ENCODE peak calls at places on chromosomes 12 and 14, in eight cellular contexts. One of them, this sample, is unnamed.

GRCh38 chr12:93571854-93572711 is at the start of gene SOCS2:
- DNase-seq in stimulated activated naive CD8-positive, alpha-beta T cell treated with anti-CD3 and anti-CD28 coated beads, Interleukin-15, amount 100 ng/mL, for 72 hours: peak; percentile 47
- DNase-seq in activated naive CD8-positive, alpha-beta T cell treated with anti-CD3 and anti-CD28 coated beads, Interleukin-2, amount 50 U/mL, for 24 hours: peak; percentile 32
- DNase-seq in HFFc6: peak; percentile 22
- DNase-seq in T-helper 2 cell: no peak
- DNase-seq in MG63: no peak
- DNase-seq in foreskin fibroblast: no peak
- DNase-seq in progenitor cell of endocrine pancreas: peak; percentile 36
- DNase-seq in this sample: no peak

GRCh38 chr14:103199141-103199540 is 75.9 kb downstream of the TNFAIP2 start:
- DNase-seq in MG63: no peak
- DNase-seq in HFFc6: peak; percentile 9
- DNase-seq in activated naive CD8-positive, alpha-beta T cell treated with anti-CD3 and anti-CD28 coated beads, Interleukin-2, amount 50 U/mL, for 24 hours: no peak
- DNase-seq in foreskin fibroblast: no peak
- DNase-seq in stimulated activated naive CD8-positive, alpha-beta T cell treated with anti-CD3 and anti-CD28 coated beads, Interleukin-15, amount 100 ng/mL, for 72 hours: no peak
- DNase-seq in progenitor cell of endocrine pancreas: no peak
- DNase-seq in T-helper 2 cell: no peak
- DNase-seq in this sample: peak; percentile 79

GRCh38 chr14:31080060-31080459 is 53.9 kb upstream of the STRN3 start:
- DNase-seq in progenitor cell of endocrine pancreas: no peak
- DNase-seq in HFFc6: no peak
- DNase-seq in MG63: no peak
- DNase-seq in stimulated activated naive CD8-positive, alpha-beta T cell treated with anti-CD3 and anti-CD28 coated beads, Interleukin-15, amount 100 ng/mL, for 72 hours: no peak
- DNase-seq in activated naive CD8-positive, alpha-beta T cell treated with anti-CD3 and anti-CD28 coated beads, Interleukin-2, amount 50 U/mL, for 24 hours: no peak
- DNase-seq in T-helper 2 cell: no peak
- DNase-seq in foreskin fibroblast: no peak
- DNase-seq in this sample: no peak

GRCh38 chr12:68560823-68561422 is 49.8 kb upstream of the RAP1B start:
- DNase-seq in progenitor cell of endocrine pancreas: no peak
- DNase-seq in HFFc6: no peak
- DNase-seq in foreskin fibroblast: no peak
- DNase-seq in activated naive CD8-positive, alpha-beta T cell treated with anti-CD3 and anti-CD28 coated beads, Interleukin-2, amount 50 U/mL, for 24 hours: no peak
- DNase-seq in MG63: no peak
- DNase-seq in stimulated activated naive CD8-positive, alpha-beta T cell treated with anti-CD3 and anti-CD28 coated beads, Interleukin-15, amount 100 ng/mL, for 72 hours: no peak
- DNase-seq in T-helper 2 cell: no peak
- DNase-seq in this sample: peak; percentile 46

GRCh38 chr12:94650143-94651056 is at the start of gene TMCC3:
- DNase-seq in stimulated activated naive CD8-positive, alpha-beta T cell treated with anti-CD3 and anti-CD28 coated beads, Interleukin-15, amount 100 ng/mL, for 72 hours: no peak
- DNase-seq in activated naive CD8-positive, alpha-beta T cell treated with anti-CD3 and anti-CD28 coated beads, Interleukin-2, amount 50 U/mL, for 24 hours: peak; percentile 22
- DNase-seq in MG63: peak; percentile 52
- DNase-seq in progenitor cell of endocrine pancreas: peak; percentile 48
- DNase-seq in T-helper 2 cell: no peak
- DNase-seq in HFFc6: no peak
- DNase-seq in foreskin fibroblast: peak; percentile 59
- DNase-seq in this sample: no peak

GRCh38 chr14:95062946-95063345 is 94.4 kb downstream of the DICER1 start:
- DNase-seq in activated naive CD8-positive, alpha-beta T cell treated with anti-CD3 and anti-CD28 coated beads, Interleukin-2, amount 50 U/mL, for 24 hours: no peak
- DNase-seq in foreskin fibroblast: no peak
- DNase-seq in MG63: no peak
- DNase-seq in T-helper 2 cell: no peak
- DNase-seq in progenitor cell of endocrine pancreas: no peak
- DNase-seq in HFFc6: no peak
- DNase-seq in stimulated activated naive CD8-positive, alpha-beta T cell treated with anti-CD3 and anti-CD28 coated beads, Interleukin-15, amount 100 ng/mL, for 72 hours: no peak
- DNase-seq in this sample: no peak

GRCh38 chr12:95773320-95773719 is 17.2 kb downstream of the NTN4 start:
- DNase-seq in T-helper 2 cell: no peak
- DNase-seq in MG63: no peak
- DNase-seq in activated naive CD8-positive, alpha-beta T cell treated with anti-CD3 and anti-CD28 coated beads, Interleukin-2, amount 50 U/mL, for 24 hours: no peak
- DNase-seq in foreskin fibroblast: no peak
- DNase-seq in HFFc6: no peak
- DNase-seq in stimulated activated naive CD8-positive, alpha-beta T cell treated with anti-CD3 and anti-CD28 coated beads, Interleukin-15, amount 100 ng/mL, for 72 hours: no peak
- DNase-seq in progenitor cell of endocrine pancreas: no peak
- DNase-seq in this sample: no peak

GRCh38 chr12:76284816-76285750 is 63.1 kb downstream of the BBS10 start:
- DNase-seq in activated naive CD8-positive, alpha-beta T cell treated with anti-CD3 and anti-CD28 coated beads, Interleukin-2, amount 50 U/mL, for 24 hours: no peak
- DNase-seq in HFFc6: peak; percentile 35
- DNase-seq in foreskin fibroblast: peak; percentile 53
- DNase-seq in progenitor cell of endocrine pancreas: no peak
- DNase-seq in T-helper 2 cell: no peak
- DNase-seq in stimulated activated naive CD8-positive, alpha-beta T cell treated with anti-CD3 and anti-CD28 coated beads, Interleukin-15, amount 100 ng/mL, for 72 hours: no peak
- DNase-seq in MG63: peak; percentile 35
- DNase-seq in this sample: no peak

GRCh38 chr12:94643585-94643984 is 6.8 kb downstream of the TMCC3 start:
- DNase-seq in MG63: no peak
- DNase-seq in activated naive CD8-positive, alpha-beta T cell treated with anti-CD3 and anti-CD28 coated beads, Interleukin-2, amount 50 U/mL, for 24 hours: no peak
- DNase-seq in stimulated activated naive CD8-positive, alpha-beta T cell treated with anti-CD3 and anti-CD28 coated beads, Interleukin-15, amount 100 ng/mL, for 72 hours: no peak
- DNase-seq in T-helper 2 cell: no peak
- DNase-seq in HFFc6: no peak
- DNase-seq in progenitor cell of endocrine pancreas: no peak
- DNase-seq in foreskin fibroblast: no peak
- DNase-seq in this sample: no peak

GRCh38 chr12:115481141-115481540 is 796.4 kb downstream of the MED13L start:
- DNase-seq in foreskin fibroblast: no peak
- DNase-seq in HFFc6: no peak
- DNase-seq in T-helper 2 cell: no peak
- DNase-seq in stimulated activated naive CD8-positive, alpha-beta T cell treated with anti-CD3 and anti-CD28 coated beads, Interleukin-15, amount 100 ng/mL, for 72 hours: no peak
- DNase-seq in progenitor cell of endocrine pancreas: no peak
- DNase-seq in MG63: no peak
- DNase-seq in activated naive CD8-positive, alpha-beta T cell treated with anti-CD3 and anti-CD28 coated beads, Interleukin-2, amount 50 U/mL, for 24 hours: no peak
- DNase-seq in this sample: no peak

GRCh38 chr14:79278798-79279644 is 932.3 kb downstream of the DIO2 start:
- DNase-seq in activated naive CD8-positive, alpha-beta T cell treated with anti-CD3 and anti-CD28 coated beads, Interleukin-2, amount 50 U/mL, for 24 hours: no peak
- DNase-seq in HFFc6: peak; percentile 52
- DNase-seq in progenitor cell of endocrine pancreas: peak; percentile 84
- DNase-seq in T-helper 2 cell: no peak
- DNase-seq in stimulated activated naive CD8-positive, alpha-beta T cell treated with anti-CD3 and anti-CD28 coated beads, Interleukin-15, amount 100 ng/mL, for 72 hours: no peak
- DNase-seq in MG63: peak; percentile 73
- DNase-seq in foreskin fibroblast: peak; percentile 59
- DNase-seq in this sample: peak; percentile 52

GRCh38 chr12:110199360-110200123 is 75.4 kb downstream of the IFT81 start:
- DNase-seq in activated naive CD8-positive, alpha-beta T cell treated with anti-CD3 and anti-CD28 coated beads, Interleukin-2, amount 50 U/mL, for 24 hours: no peak
- DNase-seq in stimulated activated naive CD8-positive, alpha-beta T cell treated with anti-CD3 and anti-CD28 coated beads, Interleukin-15, amount 100 ng/mL, for 72 hours: peak; percentile 29
- DNase-seq in progenitor cell of endocrine pancreas: no peak
- DNase-seq in foreskin fibroblast: peak; percentile 64
- DNase-seq in HFFc6: peak; percentile 54
- DNase-seq in MG63: no peak
- DNase-seq in T-helper 2 cell: no peak
- DNase-seq in this sample: no peak

GRCh38 chr14:91509083-91509877 is 830 bp downstream of the PPP4R3A start:
- DNase-seq in progenitor cell of endocrine pancreas: peak; percentile 26
- DNase-seq in stimulated activated naive CD8-positive, alpha-beta T cell treated with anti-CD3 and anti-CD28 coated beads, Interleukin-15, amount 100 ng/mL, for 72 hours: peak; percentile 63
- DNase-seq in foreskin fibroblast: peak; percentile 7
- DNase-seq in HFFc6: no peak
- DNase-seq in MG63: peak; percentile 5
- DNase-seq in activated naive CD8-positive, alpha-beta T cell treated with anti-CD3 and anti-CD28 coated beads, Interleukin-2, amount 50 U/mL, for 24 hours: peak; percentile 49
- DNase-seq in T-helper 2 cell: peak; percentile 12
- DNase-seq in this sample: no peak

GRCh38 chr14:105472496-105472991 is 2.1 kb upstream of the CRIP2 start:
- DNase-seq in activated naive CD8-positive, alpha-beta T cell treated with anti-CD3 and anti-CD28 coated beads, Interleukin-2, amount 50 U/mL, for 24 hours: no peak
- DNase-seq in foreskin fibroblast: no peak
- DNase-seq in progenitor cell of endocrine pancreas: no peak
- DNase-seq in T-helper 2 cell: no peak
- DNase-seq in stimulated activated naive CD8-positive, alpha-beta T cell treated with anti-CD3 and anti-CD28 coated beads, Interleukin-15, amount 100 ng/mL, for 72 hours: no peak
- DNase-seq in HFFc6: no peak
- DNase-seq in MG63: peak; percentile 53
- DNase-seq in this sample: no peak

GRCh38 chr14:59333235-59333634 is 131.9 kb downstream of the GPR135 start:
- DNase-seq in stimulated activated naive CD8-positive, alpha-beta T cell treated with anti-CD3 and anti-CD28 coated beads, Interleukin-15, amount 100 ng/mL, for 72 hours: no peak
- DNase-seq in progenitor cell of endocrine pancreas: no peak
- DNase-seq in T-helper 2 cell: no peak
- DNase-seq in activated naive CD8-positive, alpha-beta T cell treated with anti-CD3 and anti-CD28 coated beads, Interleukin-2, amount 50 U/mL, for 24 hours: no peak
- DNase-seq in HFFc6: no peak
- DNase-seq in MG63: no peak
- DNase-seq in foreskin fibroblast: no peak
- DNase-seq in this sample: no peak

GRCh38 chr14:70152704-70153103 is 36.0 kb downstream of the SLC8A3 start:
- DNase-seq in HFFc6: no peak
- DNase-seq in MG63: no peak
- DNase-seq in activated naive CD8-positive, alpha-beta T cell treated with anti-CD3 and anti-CD28 coated beads, Interleukin-2, amount 50 U/mL, for 24 hours: no peak
- DNase-seq in T-helper 2 cell: no peak
- DNase-seq in progenitor cell of endocrine pancreas: no peak
- DNase-seq in foreskin fibroblast: no peak
- DNase-seq in stimulated activated naive CD8-positive, alpha-beta T cell treated with anti-CD3 and anti-CD28 coated beads, Interleukin-15, amount 100 ng/mL, for 72 hours: no peak
- DNase-seq in this sample: no peak

GRCh38 chr12:58725400-58726105 is 194.8 kb downstream of the LRIG3 start:
- DNase-seq in foreskin fibroblast: peak; percentile 4
- DNase-seq in activated naive CD8-positive, alpha-beta T cell treated with anti-CD3 and anti-CD28 coated beads, Interleukin-2, amount 50 U/mL, for 24 hours: no peak
- DNase-seq in MG63: no peak
- DNase-seq in T-helper 2 cell: no peak
- DNase-seq in progenitor cell of endocrine pancreas: no peak
- DNase-seq in HFFc6: no peak
- DNase-seq in stimulated activated naive CD8-positive, alpha-beta T cell treated with anti-CD3 and anti-CD28 coated beads, Interleukin-15, amount 100 ng/mL, for 72 hours: no peak
- DNase-seq in this sample: no peak

GRCh38 chr12:89933911-89934310 is 225.3 kb upstream of the ATP2B1 start:
- DNase-seq in MG63: no peak
- DNase-seq in activated naive CD8-positive, alpha-beta T cell treated with anti-CD3 and anti-CD28 coated beads, Interleukin-2, amount 50 U/mL, for 24 hours: no peak
- DNase-seq in T-helper 2 cell: no peak
- DNase-seq in progenitor cell of endocrine pancreas: no peak
- DNase-seq in stimulated activated naive CD8-positive, alpha-beta T cell treated with anti-CD3 and anti-CD28 coated beads, Interleukin-15, amount 100 ng/mL, for 72 hours: no peak
- DNase-seq in foreskin fibroblast: no peak
- DNase-seq in HFFc6: peak; percentile 36
- DNase-seq in this sample: peak; percentile 60

GRCh38 chr14:61088081-61088480 is 107.0 kb downstream of the SLC38A6 start:
- DNase-seq in stimulated activated naive CD8-positive, alpha-beta T cell treated with anti-CD3 and anti-CD28 coated beads, Interleukin-15, amount 100 ng/mL, for 72 hours: no peak
- DNase-seq in activated naive CD8-positive, alpha-beta T cell treated with anti-CD3 and anti-CD28 coated beads, Interleukin-2, amount 50 U/mL, for 24 hours: no peak
- DNase-seq in T-helper 2 cell: no peak
- DNase-seq in foreskin fibroblast: no peak
- DNase-seq in HFFc6: no peak
- DNase-seq in MG63: no peak
- DNase-seq in progenitor cell of endocrine pancreas: no peak
- DNase-seq in this sample: no peak